ENCODE peak calls at places on chromosomes 7 and 10, in eight cellular contexts. R is kidney epithelial cell, V is foreskin fibroblast, G is psoas muscle, F is lower leg skin, P is coronary artery, U is IMR-90, T is colonic mucosa. D is an unnamed sample.

GRCh38 chr10:74213571-74214162 is 62.6 kb downstream of the ADK start:
- DNase-seq in R (no peak), F (no peak), T (peak), V (peak), U (peak), G (peak), P (no peak), D (no peak)

GRCh38 chr10:34528320-34528719 is 286.8 kb downstream of the PARD3 start:
- DNase-seq in U (peak), V (peak), T (no peak), R (peak), F (no peak), P (no peak), G (peak), D (peak)

GRCh38 chr7:36408589-36408988 is 18.9 kb downstream of the ANLN start:
- DNase-seq in R (no peak), T (no peak), G (no peak), V (peak), U (no peak), P (no peak), F (no peak), D (no peak)

GRCh38 chr10:67784584-67784983 is 53.4 kb downstream of the DNAJC12 start:
- DNase-seq in R (no peak), V (no peak), F (no peak), T (no peak), G (no peak), U (peak), P (no peak), D (no peak)

GRCh38 chr10:61452229-61452651 is 941 bp downstream of the TMEM26 start:
- DNase-seq in G (no peak), P (no peak), R (no peak), U (no peak), F (no peak), V (peak), T (no peak), D (no peak)

GRCh38 chr10:22630229-22631174 is 83.9 kb downstream of the PIP4K2A start:
- DNase-seq in R (no peak), G (no peak), V (peak), T (no peak), P (no peak), F (no peak), U (peak), D (peak)

GRCh38 chr10:72407471-72407870 is 52.8 kb upstream of the DNAJB12 start:
- DNase-seq in F (no peak), T (no peak), V (no peak), R (no peak), U (no peak), G (no peak), P (no peak), D (no peak)

GRCh38 chr10:24706479-24707118 is 17.1 kb downstream of the ARHGAP21 start:
- DNase-seq in V (peak), U (peak), F (no peak), P (no peak), T (no peak), G (no peak), R (peak), D (peak)

GRCh38 chr7:140671966-140672365 is 779 bp upstream of the ADCK2 start:
- DNase-seq in P (no peak), R (no peak), V (no peak), F (no peak), U (no peak), T (no peak), G (no peak), D (no peak)

GRCh38 chr10:72097448-72098300 is 9.3 kb upstream of the SPOCK2 start:
- DNase-seq in U (peak), F (no peak), R (peak), V (peak), G (no peak), P (no peak), T (no peak), D (peak)

GRCh38 chr10:126581648-126582046 is 88.8 kb downstream of the C10orf90 start:
- DNase-seq in F (no peak), P (no peak), G (no peak), T (no peak), R (no peak), V (no peak), U (no peak), D (no peak)

GRCh38 chr10:118808601-118809371 is 54.0 kb upstream of the CACUL1 start:
- DNase-seq in F (peak), R (no peak), U (no peak), G (no peak), V (no peak), P (no peak), T (no peak), D (no peak)

GRCh38 chr7:50822716-50823115 is 40.0 kb upstream of the GRB10 start:
- DNase-seq in V (peak), F (no peak), U (peak), R (no peak), G (no peak), T (no peak), P (no peak), D (no peak)

GRCh38 chr7:73918926-73919693 is 58.2 kb downstream of the TMEM270 start:
- DNase-seq in V (no peak), G (no peak), R (no peak), U (no peak), P (no peak), T (no peak), F (peak), D (no peak)

GRCh38 chr7:148708026-148708685 is 9.5 kb downstream of the CUL1 start:
- DNase-seq in G (no peak), U (no peak), V (no peak), F (no peak), T (no peak), P (no peak), R (no peak), D (no peak)

GRCh38 chr7:93382362-93382761 is 150.2 kb downstream of the VPS50 start:
- DNase-seq in T (no peak), G (no peak), V (peak), R (no peak), P (no peak), U (no peak), F (no peak), D (peak)

GRCh38 chr10:132400547-132401151 is 3.6 kb downstream of the PWWP2B start:
- DNase-seq in T (no peak), U (no peak), R (no peak), F (no peak), V (no peak), P (no peak), G (peak), D (no peak)

GRCh38 chr10:50421026-50421719 is 169.9 kb upstream of the ASAH2 start:
- DNase-seq in U (peak), F (no peak), V (peak), R (no peak), P (no peak), G (no peak), T (peak), D (no peak)

GRCh38 chr10:24952701-24953349 is 419 bp upstream of the PRTFDC1 start:
- DNase-seq in P (peak), R (no peak), T (peak), F (peak), U (peak), V (peak), G (peak), D (no peak)

DNA sequence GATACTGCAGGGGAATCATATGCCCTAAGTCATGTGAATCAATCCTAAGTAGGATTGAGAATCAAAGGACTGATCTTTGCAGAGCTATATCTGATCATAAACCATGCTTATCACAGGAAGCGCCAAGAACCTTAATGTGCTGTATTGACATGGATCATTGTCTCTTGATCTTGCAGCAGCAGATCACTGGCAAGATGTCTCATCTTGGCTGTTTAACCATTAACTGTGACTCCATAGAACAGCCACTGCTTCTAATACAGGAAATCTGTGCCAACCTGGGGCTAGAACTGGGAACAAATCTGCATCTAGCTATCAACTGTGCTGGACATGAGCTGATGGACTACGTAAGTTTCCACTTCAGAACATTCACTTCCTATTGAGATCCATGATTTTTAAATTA is 21.6 kb downstream of the ENO4 start:
- DNase-seq in U (no peak), F (no peak), T (no peak), R (no peak), G (no peak), V (no peak), P (no peak), D (no peak)
- H3K4me3 ChIP-seq in U (no peak), F (no peak), T (no peak), R (no peak), G (no peak), V (no peak), P (no peak), D (no peak)

GRCh38 chr10:128116851-128117615 is 9.2 kb downstream of the MKI67 start:
- DNase-seq in G (no peak), P (no peak), F (no peak), U (no peak), R (no peak), V (no peak), T (no peak), D (no peak)
- TF ChIP-seq CTCF in G (no peak), P (no peak), F (no peak), U (no peak), R (peak), V (no peak), T (no peak), D (no peak)

DNA sequence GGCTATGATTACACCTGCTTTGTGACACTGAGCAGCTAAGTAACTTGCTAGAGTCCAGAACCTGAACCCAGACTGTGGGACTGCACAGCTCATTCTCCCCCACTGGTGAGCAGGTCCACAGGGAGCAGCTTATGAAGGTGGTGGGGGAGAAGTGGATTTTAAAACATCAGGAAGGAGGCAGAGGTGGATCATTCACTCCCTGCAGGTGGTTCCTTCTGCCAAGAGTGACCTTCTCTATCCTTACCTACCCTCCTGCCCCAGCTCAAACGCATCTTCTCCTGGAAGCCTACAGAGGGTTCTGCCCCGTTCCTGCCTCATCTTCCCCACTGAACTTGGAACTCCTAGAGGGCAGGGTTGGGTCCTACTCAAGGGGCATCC is 539 bp upstream of the FAM241B start:
- DNase-seq in P (peak), T (no peak), U (no peak), R (no peak), V (no peak), G (no peak), F (no peak), D (no peak)
- H3K4me3 ChIP-seq in P (peak), T (peak), U (no peak), R (peak), V (no peak), G (peak), F (no peak), D (no peak)

GRCh38 chr7:22997871-22998515 is 15.9 kb downstream of the HYCC1 start:
- DNase-seq in R (no peak), T (no peak), F (no peak), V (no peak), P (no peak), G (no peak), U (no peak), D (no peak)

GRCh38 chr7:22992874-22993840 is 20.8 kb downstream of the HYCC1 start:
- DNase-seq in R (no peak), F (no peak), V (no peak), U (no peak), G (no peak), T (no peak), P (no peak), D (no peak)

GRCh38 chr7:22990588-22990949 is 23.4 kb downstream of the HYCC1 start:
- DNase-seq in P (no peak), U (peak), T (no peak), F (no peak), R (peak), G (no peak), V (peak), D (no peak)

GRCh38 chr7:22996470-22996869 is 17.5 kb downstream of the HYCC1 start:
- DNase-seq in V (no peak), T (no peak), P (no peak), R (no peak), U (peak), G (no peak), F (no peak), D (no peak)

GRCh38 chr7:22995011-22995410 is 18.9 kb downstream of the HYCC1 start:
- DNase-seq in F (no peak), R (no peak), U (no peak), V (no peak), P (no peak), T (no peak), G (no peak), D (no peak)
- TF ChIP-seq CTCF in F (no peak), R (no peak), U (no peak), V (no peak), P (no peak), T (no peak), G (no peak), D (no peak)

GRCh38 chr7:158448701-158449100 is 138.9 kb downstream of the PTPRN2 start:
- DNase-seq in T (no peak), V (no peak), U (no peak), F (peak), P (no peak), R (no peak), G (no peak), D (no peak)
- H3K4me3 ChIP-seq in T (no peak), V (no peak), U (no peak), F (no peak), P (no peak), R (no peak), G (no peak), D (no peak)

DNA sequence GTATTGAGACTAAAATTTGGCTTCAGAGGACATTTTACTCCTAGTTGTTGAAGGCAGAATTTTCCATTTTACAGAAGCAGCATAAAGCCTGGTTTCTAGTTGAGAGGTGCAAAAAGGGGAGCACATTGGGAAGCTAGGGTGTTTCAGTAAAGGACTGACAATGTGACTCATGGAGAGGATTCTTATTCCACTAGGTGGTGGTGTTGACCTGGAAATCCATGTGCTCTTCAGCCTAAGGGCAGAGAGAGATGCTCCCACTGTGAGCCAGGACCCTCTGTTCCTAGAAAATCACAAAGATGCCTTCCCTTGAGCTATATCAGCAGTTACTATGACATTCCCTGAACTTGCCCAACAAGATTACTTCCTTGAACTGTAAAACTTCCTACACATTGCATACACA is 687.8 kb downstream of the IPMK start:
- DNase-seq in R (peak), T (no peak), V (peak), U (peak), P (no peak), F (no peak), G (no peak), D (no peak)
- TF ChIP-seq CTCF in R (peak), T (no peak), V (peak), U (peak), P (no peak), F (no peak), G (peak), D (no peak)

GRCh38 chr7:159143780-159144755 is 599 bp downstream of the VIPR2 start:
- DNase-seq in G (peak), F (peak), P (peak), T (no peak), V (peak), R (no peak), U (no peak), D (no peak)
- H3K4me3 ChIP-seq in G (peak), F (no peak), P (peak), T (peak), V (no peak), R (no peak), U (no peak), D (no peak)

GRCh38 chr10:89588671-89589070 is 53.3 kb upstream of the SLC16A12 start:
- DNase-seq in U (no peak), V (peak), F (no peak), P (no peak), G (no peak), T (no peak), R (no peak), D (no peak)
- TF ChIP-seq CTCF in U (no peak), V (no peak), F (no peak), P (no peak), G (no peak), T (no peak), R (no peak), D (no peak)

DNA sequence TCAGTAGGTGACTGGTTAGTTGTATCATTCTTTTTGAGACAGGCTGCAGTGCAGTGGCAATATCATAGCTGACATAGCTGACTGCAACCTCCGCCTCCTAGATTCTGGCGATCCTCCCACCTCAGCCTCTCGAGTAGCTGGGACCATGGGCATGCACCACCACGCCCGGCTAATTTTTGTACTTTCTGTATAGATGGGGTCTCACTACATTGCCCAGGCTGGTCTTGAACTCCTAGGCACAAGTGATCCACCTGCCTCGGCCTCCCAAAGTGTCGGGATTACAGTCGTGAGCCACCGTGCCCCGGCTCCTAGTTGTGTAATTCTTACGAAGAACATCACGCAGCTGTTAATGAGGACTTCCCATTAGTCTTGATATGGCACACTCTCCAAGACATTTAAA is 123.4 kb upstream of the VKORC1L1 start:
- DNase-seq in P (no peak), R (no peak), G (no peak), V (no peak), U (no peak), F (no peak), T (no peak), D (no peak)
- H3K4me3 ChIP-seq in P (peak), R (no peak), G (no peak), V (peak), U (no peak), F (no peak), T (no peak), D (no peak)

GRCh38 chr7:29946428-29947186 is 43.0 kb downstream of the SCRN1 start:
- DNase-seq in T (no peak), U (no peak), V (peak), F (no peak), G (no peak), R (no peak), P (no peak), D (no peak)
- TF ChIP-seq CTCF in T (no peak), U (peak), V (peak), F (no peak), G (peak), R (peak), P (no peak), D (peak)